ENCODE peak calls at places on chromosomes 3 and 15, in six cellular contexts. B is IMR-90; A is A549; E is effector memory CD4-positive, alpha-beta T cell; O is left ventricle myocardium inferior; V is ascending aorta. J is an unnamed sample. For H3K4me1, the result is how much of the 10 kb centered on the place peaks cover.

GRCh38 chr3:187165144-187165543 is 25.8 kb upstream of the RPL39L start:
- DNase-seq in B (peak), A (peak), E (no peak), O (no peak), V (no peak), J (peak)

GRCh38 chr3:23735062-23735461 is 70.7 kb upstream of the UBE2E1 start:
- DNase-seq in B (no peak), A (no peak), E (no peak), O (no peak), V (no peak), J (no peak)

GRCh38 chr3:53184701-53185100 is 23.7 kb downstream of the PRKCD start:
- DNase-seq in B (no peak), A (no peak), E (no peak), O (no peak), V (no peak), J (no peak)

GRCh38 chr3:14216257-14217048 is 37.8 kb downstream of the LSM3 start:
- DNase-seq in B (no peak), A (no peak), E (peak), O (peak), V (peak), J (no peak)

GRCh38 chr3:41175365-41175764 is 23.9 kb upstream of the CTNNB1 start:
- DNase-seq in B (no peak), A (no peak), E (no peak), O (no peak), V (no peak), J (no peak)

GRCh38 chr3:140170612-140171011 is 235.6 kb downstream of the CLSTN2 start:
- DNase-seq in B (no peak), A (no peak), E (no peak), O (no peak), V (no peak), J (no peak)

GRCh38 chr15:76904461-76905012 is 603 bp downstream of the SCAPER start:
- DNase-seq in B (peak), A (peak), E (no peak), O (no peak), V (no peak), J (peak)

GRCh38 chr3:13348671-13349396 is 71.3 kb downstream of the NUP210 start:
- DNase-seq in B (peak), A (no peak), E (no peak), O (no peak), V (no peak), J (no peak)

GRCh38 chr3:46995901-46996562 is 16.6 kb downstream of the NBEAL2 start:
- DNase-seq in B (no peak), A (no peak), E (no peak), O (peak), V (peak), J (no peak)

GRCh38 chr3:47473391-47473790 is 2.4 kb downstream of the SCAP start:
- DNase-seq in B (no peak), A (no peak), E (no peak), O (no peak), V (no peak), J (no peak)

GRCh38 chr3:154657265-154657664 is 227.3 kb upstream of the GPR149 start:
- DNase-seq in B (no peak), A (no peak), E (no peak), O (no peak), V (no peak), J (no peak)

GRCh38 chr3:62562017-62562416 is 188.7 kb upstream of the FEZF2 start:
- DNase-seq in B (peak), A (no peak), E (no peak), O (no peak), V (no peak), J (no peak)

GRCh38 chr3:44974406-44974805 is 1.6 kb downstream of the ZDHHC3 start:
- DNase-seq in B (no peak), A (no peak), E (no peak), O (no peak), V (no peak), J (no peak)

GRCh38 chr15:35690698-35691116 is 144.7 kb upstream of the DPH6 start:
- DNase-seq in B (peak), A (no peak), E (no peak), O (no peak), V (no peak), J (no peak)

GRCh38 chr15:58065011-58065444 is 483 bp downstream of the ALDH1A2 start:
- DNase-seq in B (no peak), A (no peak), E (no peak), O (peak), V (no peak), J (no peak)

GRCh38 chr15:41989573-41990242 is 17.4 kb upstream of the EHD4 start:
- DNase-seq in B (peak), A (peak), E (peak), O (peak), V (peak), J (peak)

GRCh38 chr3:187935623-187936156 is 190.4 kb upstream of the BCL6 start:
- DNase-seq in B (peak), A (no peak), E (no peak), O (no peak), V (no peak), J (no peak)

GRCh38 chr3:189824629-189825312 is 193.6 kb downstream of the TP63 start:
- DNase-seq in B (peak), A (peak), E (no peak), O (no peak), V (no peak), J (peak)

GRCh38 chr3:76497636-76498035 is 542.3 kb upstream of the ROBO2 start:
- DNase-seq in B (peak), A (no peak), E (no peak), O (no peak), V (no peak), J (peak)

GRCh38 chr3:176916777-176917176 is 280.5 kb downstream of the TBL1XR1 start:
- DNase-seq in B (no peak), A (no peak), E (no peak), O (no peak), V (no peak), J (no peak)

GRCh38 chr15:63501256-63502089 is 2.9 kb upstream of the USP3 start:
- DNase-seq in B (peak), A (peak), E (peak), O (peak), V (peak), J (peak)

GRCh38 chr15:89007989-89008388 is 80.3 kb upstream of the ABHD2 start:
- DNase-seq in B (no peak), A (no peak), E (no peak), O (no peak), V (no peak), J (no peak)

GRCh38 chr15:101048191-101049011 is 129.2 kb downstream of the LRRK1 start:
- DNase-seq in B (no peak), A (no peak), E (no peak), O (no peak), V (no peak), J (peak)

GRCh38 chr3:55604414-55604813 is 117.3 kb upstream of the WNT5A start:
- DNase-seq in B (no peak), A (no peak), E (no peak), O (no peak), V (no peak), J (no peak)

GRCh38 chr3:172844428-172844827 is 93.9 kb downstream of the ECT2 start:
- DNase-seq in B (no peak), A (no peak), E (no peak), O (no peak), V (no peak), J (no peak)

GRCh38 chr3:51637941-51638471 is 33.0 kb upstream of the TEX264 start:
- DNase-seq in B (peak), A (peak), E (no peak), O (no peak), V (no peak), J (peak)

GRCh38 chr3:142890592-142890991 is 1.7 kb upstream of the PCOLCE2 start:
- DNase-seq in B (no peak), A (no peak), E (no peak), O (no peak), V (no peak), J (no peak)
- H3K4me3 ChIP-seq in B (no peak), A (no peak), E (no peak), O (no peak), V (no peak), J (no peak)

GRCh38 chr3:141377377-141377776 is 9.1 kb downstream of the ZBTB38 start:
- DNase-seq in B (no peak), A (no peak), E (no peak), O (no peak), V (no peak), J (no peak)
- H3K27ac ChIP-seq in B (no peak), A (peak), E (no peak), O (no peak), V (no peak), J (no peak)

GRCh38 chr15:72217216-72217615 is 13.8 kb downstream of the PKM start:
- DNase-seq in B (no peak), A (no peak), E (no peak), O (no peak), V (no peak), J (no peak)

GRCh38 chr15:72227192-72227586 is 3.8 kb downstream of the PKM start:
- DNase-seq in B (peak), A (no peak), E (peak), O (no peak), V (no peak), J (peak)

GRCh38 chr15:72220678-72221077 is 10.3 kb downstream of the PKM start:
- DNase-seq in B (no peak), A (no peak), E (no peak), O (no peak), V (no peak), J (no peak)

GRCh38 chr15:72227720-72228119 is 3.3 kb downstream of the PKM start:
- DNase-seq in B (no peak), A (no peak), E (no peak), O (no peak), V (no peak), J (no peak)

GRCh38 chr15:72222433-72222832 is 8.6 kb downstream of the PKM start:
- DNase-seq in B (no peak), A (peak), E (no peak), O (peak), V (no peak), J (no peak)
- H3K4me1 ChIP-seq in B (under half), A (half or more), E (under half), O (half or more), V (under half), J (under half)

DNA sequence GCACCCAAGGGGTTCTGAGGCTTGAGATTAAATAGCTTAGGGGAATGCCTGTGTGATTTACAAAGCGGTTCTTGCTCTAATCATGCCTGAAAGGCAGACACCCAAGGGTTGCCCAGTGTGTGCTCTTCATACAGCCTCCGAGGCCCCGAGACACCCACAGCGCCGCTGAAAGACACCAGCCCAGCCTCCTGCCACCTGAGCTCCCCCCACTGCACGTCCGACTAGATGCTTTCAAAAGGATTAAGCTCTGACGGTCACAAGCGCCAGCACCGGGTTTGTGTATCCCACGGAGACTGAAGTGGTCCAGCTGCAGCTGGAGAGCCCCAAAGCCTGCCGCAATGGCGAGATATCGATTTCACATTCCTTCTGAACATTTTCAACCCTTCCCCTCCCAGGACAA is 50.3 kb downstream of the SPATA12 start:
- DNase-seq in B (no peak), A (no peak), E (no peak), O (no peak), V (no peak), J (no peak)
- H3K4me3 ChIP-seq in B (no peak), A (no peak), E (no peak), O (no peak), V (no peak), J (no peak)

GRCh38 chr3:83567935-83568334 is 1390.9 kb upstream of the CADM2 start:
- DNase-seq in B (no peak), A (no peak), E (no peak), O (no peak), V (no peak), J (no peak)
- H3K27ac ChIP-seq in B (no peak), A (no peak), E (no peak), O (no peak), V (no peak), J (no peak)

GRCh38 chr3:73029321-73029796 is 32.1 kb upstream of the EBLN2 start:
- DNase-seq in B (peak), A (peak), E (no peak), O (no peak), V (no peak), J (no peak)

GRCh38 chr3:73028803-73029202 is 32.2 kb downstream of the PPP4R2 start:
- DNase-seq in B (no peak), A (no peak), E (no peak), O (no peak), V (no peak), J (no peak)

GRCh38 chr3:73031573-73032103 is 29.8 kb upstream of the EBLN2 start:
- DNase-seq in B (no peak), A (no peak), E (no peak), O (no peak), V (no peak), J (no peak)

GRCh38 chr3:73026702-73027101 is 30.1 kb downstream of the PPP4R2 start:
- DNase-seq in B (no peak), A (no peak), E (no peak), O (no peak), V (no peak), J (no peak)

GRCh38 chr3:73030073-73030597 is 31.3 kb upstream of the EBLN2 start:
- DNase-seq in B (no peak), A (no peak), E (no peak), O (no peak), V (no peak), J (no peak)
- H3K4me1 ChIP-seq in B (under half), A (under half), E (under half), O (half or more), V (under half), J (under half)

GRCh38 chr3:42880183-42880582 is 4.5 kb upstream of the CYP8B1 start:
- DNase-seq in B (no peak), A (no peak), E (no peak), O (no peak), V (no peak), J (no peak)
- H3K4me3 ChIP-seq in B (no peak), A (peak), E (peak), O (peak), V (peak), J (no peak)

GRCh38 chr3:30142946-30143345 is 463.5 kb upstream of the TGFBR2 start:
- DNase-seq in B (no peak), A (no peak), E (no peak), O (no peak), V (no peak), J (no peak)
- H3K27ac ChIP-seq in B (no peak), A (no peak), E (no peak), O (no peak), V (no peak), J (no peak)

GRCh38 chr15:67188551-67189218 is 65.8 kb downstream of the AAGAB start:
- DNase-seq in B (peak), A (no peak), E (no peak), O (no peak), V (no peak), J (no peak)
- H3K4me1 ChIP-seq in B (half or more), A (half or more), E (under half), O (half or more), V (under half), J (under half)